ENCODE peak calls at places on chromosomes 6 and 20, in eight cellular contexts. J is fibroblast of lung; L is CD8-positive, alpha-beta T cell; N is right lobe of liver; D is RWPE1; E is CD8-positive, alpha-beta memory T cell; B is psoas muscle; R is PC-9. T is an unnamed sample.

GRCh38 chr6:10522929-10523573 is 1.9 kb downstream of the GCNT2 start:
- DNase-seq in J (no peak), E (no peak), B (no peak), D (no peak), R (no peak), L (no peak), N (no peak), T (no peak)

GRCh38 chr6:88780714-88781389 is 182.6 kb downstream of the RNGTT start:
- DNase-seq in J (peak; percentile 77), L (peak; percentile 45), N (peak; percentile 62), E (peak; percentile 41), R (peak; percentile 38), D (peak; percentile 20), B (no peak), T (peak; percentile 4)

GRCh38 chr20:47464380-47465101 is 37.1 kb upstream of the NCOA3 start:
- DNase-seq in J (peak; percentile 99), B (peak; percentile 80), L (no peak), E (no peak), D (peak; percentile 99), R (peak; percentile 79), N (peak; percentile 85), T (no peak)

GRCh38 chr6:15372932-15373331 is 127.1 kb downstream of the JARID2 start:
- DNase-seq in E (no peak), B (no peak), N (no peak), D (no peak), J (no peak), R (no peak), L (no peak), T (no peak)

GRCh38 chr6:16505711-16506362 is 255.4 kb downstream of the ATXN1 start:
- DNase-seq in L (no peak), R (no peak), N (no peak), B (no peak), D (no peak), E (no peak), J (peak; percentile 93), T (no peak)

GRCh38 chr6:13511913-13512717 is 24.7 kb upstream of the GFOD1 start:
- DNase-seq in R (no peak), N (peak; percentile 66), E (no peak), D (no peak), J (peak; percentile 25), L (no peak), B (no peak), T (no peak)

GRCh38 chr20:13838664-13839063 is 53.8 kb downstream of the NDUFAF5 start:
- DNase-seq in N (no peak), D (no peak), E (no peak), R (no peak), B (no peak), L (no peak), J (no peak), T (no peak)

GRCh38 chr6:43972915-43973304 is 154.3 kb downstream of the MRPL14 start:
- DNase-seq in R (no peak), D (peak; percentile 43), J (peak; percentile 97), N (peak; percentile 68), L (no peak), B (peak; percentile 94), E (no peak), T (no peak)

GRCh38 chr6:11042025-11042749 is 1.9 kb downstream of the ELOVL2 start:
- DNase-seq in N (no peak), B (no peak), J (no peak), D (no peak), E (no peak), R (no peak), L (no peak), T (no peak)

GRCh38 chr6:51855310-51856082 is 231.9 kb downstream of the PKHD1 start:
- DNase-seq in R (no peak), J (peak; percentile 53), B (no peak), N (no peak), E (no peak), D (peak; percentile 36), L (no peak), T (no peak)

GRCh38 chr6:125843593-125843992 is 52.8 kb downstream of the NCOA7 start:
- DNase-seq in L (no peak), N (no peak), B (no peak), E (no peak), J (no peak), R (no peak), D (no peak), T (no peak)

GRCh38 chr20:33079267-33079666 is at the start of gene BPIFB4:
- DNase-seq in R (no peak), N (no peak), J (peak; percentile 2), D (no peak), B (no peak), E (no peak), L (no peak), T (no peak)

GRCh38 chr6:157376706-157377230 is 4.2 kb upstream of the ZDHHC14 start:
- DNase-seq in D (no peak), J (peak; percentile 17), L (no peak), B (no peak), N (no peak), R (no peak), E (no peak), T (no peak)

GRCh38 chr6:112883095-112883494 is 536.0 kb downstream of the RFPL4B start:
- DNase-seq in D (no peak), B (no peak), J (no peak), E (no peak), R (no peak), L (no peak), N (no peak), T (no peak)

GRCh38 chr6:112881027-112881426 is 533.9 kb downstream of the RFPL4B start:
- DNase-seq in E (no peak), N (no peak), R (no peak), B (no peak), J (peak; percentile 48), D (no peak), L (no peak), T (no peak)

GRCh38 chr6:112882381-112882780 is 535.3 kb downstream of the RFPL4B start:
- DNase-seq in B (no peak), L (no peak), R (no peak), N (no peak), J (no peak), E (no peak), D (no peak), T (no peak)

GRCh38 chr6:112879920-112880413 is 532.8 kb downstream of the RFPL4B start:
- DNase-seq in E (peak; percentile 9), J (no peak), N (no peak), B (peak; percentile 50), L (peak; percentile 23), R (peak; percentile 61), D (no peak), T (peak; percentile 28)

DNA sequence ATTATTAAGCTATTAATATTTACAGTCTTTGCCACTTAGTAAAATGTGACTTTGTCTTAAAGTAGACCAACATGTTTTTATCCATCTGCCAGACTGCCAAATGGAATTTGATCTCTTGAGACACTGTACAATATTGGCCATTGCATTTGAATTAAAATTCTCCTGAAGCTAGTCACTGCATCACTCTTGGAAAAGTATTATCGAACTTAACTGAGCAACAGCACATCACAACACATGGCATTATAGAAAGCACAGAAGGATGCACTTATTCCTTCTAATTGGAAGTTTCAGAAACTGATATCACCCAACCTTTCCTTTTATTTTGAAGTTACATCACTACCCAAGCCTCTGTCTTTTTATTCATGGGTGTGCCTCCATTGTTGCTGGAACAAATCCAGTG is 534.7 kb downstream of the RFPL4B start:
- DNase-seq in N (no peak), D (no peak), J (no peak), E (no peak), B (no peak), R (no peak), L (no peak), T (no peak)
- H3K27ac ChIP-seq in N (no peak overlapping the region), D (no peak overlapping the region), J (no peak overlapping the region), E (no peak overlapping the region), B (no peak overlapping the region), R (no peak overlapping the region), L (no peak overlapping the region), T (no peak overlapping the region)

GRCh38 chr6:39818695-39819094 is 26.5 kb downstream of the DAAM2 start:
- DNase-seq in L (no peak), B (no peak), R (no peak), E (no peak), J (peak; percentile 34), N (no peak), D (no peak), T (no peak)

GRCh38 chr6:39820553-39820952 is 28.4 kb downstream of the DAAM2 start:
- DNase-seq in J (no peak), D (no peak), B (no peak), L (no peak), R (no peak), N (no peak), E (no peak), T (no peak)

GRCh38 chr6:39821014-39821738 is 29.0 kb downstream of the DAAM2 start:
- DNase-seq in D (no peak), N (no peak), L (no peak), E (no peak), J (no peak), B (no peak), R (no peak), T (no peak)

GRCh38 chr6:39819676-39820075 is 27.5 kb downstream of the DAAM2 start:
- DNase-seq in J (no peak), D (no peak), N (no peak), B (no peak), L (no peak), E (no peak), R (no peak), T (no peak)

GRCh38 chr6:39819226-39819625 is 27.1 kb downstream of the DAAM2 start:
- DNase-seq in E (no peak), B (no peak), L (no peak), D (no peak), R (no peak), N (no peak), J (no peak), T (no peak)
- H3K27ac ChIP-seq in E (no peak overlapping the region), B (peak overlapping the region; percentile 32), L (no peak overlapping the region), D (no peak overlapping the region), R (no peak overlapping the region), N (no peak overlapping the region), J (peak overlapping the region; percentile 2), T (no peak overlapping the region)

GRCh38 chr20:63007472-63007721 is 633 bp upstream of the BHLHE23 start:
- DNase-seq in R (no peak), N (no peak), E (no peak), B (no peak), D (no peak), J (no peak), L (no peak), T (no peak)
- H3K27ac ChIP-seq in R (no peak overlapping the region), N (no peak overlapping the region), E (no peak overlapping the region), B (no peak overlapping the region), D (no peak overlapping the region), J (no peak overlapping the region), L (no peak overlapping the region), T (no peak overlapping the region)

DNA sequence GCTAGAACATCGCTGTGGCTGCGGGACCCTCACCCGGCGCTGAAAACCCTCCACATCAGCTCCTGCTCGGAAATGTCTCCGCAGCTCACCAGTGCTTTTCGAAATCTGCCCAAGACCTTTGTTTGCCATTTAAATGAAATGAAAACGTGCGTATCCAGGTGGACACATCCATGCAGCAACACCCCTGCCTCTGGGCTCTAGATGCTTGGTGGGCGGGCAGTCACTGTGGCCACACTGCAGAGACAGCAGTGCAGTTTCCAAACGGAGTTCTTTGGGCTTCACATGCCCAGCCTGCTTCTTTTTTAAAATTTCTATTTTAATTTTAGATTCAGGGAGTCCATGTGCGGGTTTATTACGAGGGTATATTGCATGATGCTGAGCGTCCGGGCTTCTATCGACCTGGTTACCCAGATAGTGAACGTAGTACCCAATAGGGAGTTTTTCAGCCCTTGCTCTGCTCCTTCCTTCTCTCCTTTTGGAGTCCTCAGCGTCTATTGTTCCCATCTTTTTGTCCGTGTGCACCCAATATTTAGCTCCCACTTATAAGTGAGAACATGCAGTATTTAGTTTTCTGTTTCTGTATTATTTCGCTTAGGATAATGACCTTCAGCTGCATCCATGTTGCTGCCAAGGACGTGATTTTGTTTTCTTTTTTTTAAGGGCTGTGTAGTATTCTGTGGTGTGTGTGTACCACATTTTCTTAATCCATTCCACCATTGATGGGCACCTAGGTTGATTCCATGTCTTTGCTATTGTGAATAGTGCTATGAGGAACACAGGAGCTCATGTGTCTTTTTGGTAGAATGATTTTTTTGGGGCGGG is 4.8 kb upstream of the TUBB2B start:
- DNase-seq in D (no peak), R (no peak), J (no peak), L (no peak), E (no peak), B (no peak), N (no peak), T (no peak)
- H3K27ac ChIP-seq in D (peak overlapping the region; percentile 82), R (no peak overlapping the region), J (no peak overlapping the region), L (no peak overlapping the region), E (no peak overlapping the region), B (no peak overlapping the region), N (no peak overlapping the region), T (peak overlapping the region; percentile 91)

T was measured in caudate nucleus.